ENCODE peak calls at places on chromosomes 7 and 10, in five cellular contexts. N is stomach, R is A549, G is GM12878, J is tibial nerve. I is an unnamed sample. For H3K4me1, the result is how much of the 10 kb centered on the place peaks cover.

GRCh38 chr10:13993634-13994033 is 337.1 kb downstream of the FRMD4A start:
- DNase-seq in N (no peak), J (no peak), R (no peak), G (no peak), I (no peak)

GRCh38 chr10:13074562-13075451 is 25.2 kb upstream of the OPTN start:
- DNase-seq in J (peak), N (peak), R (peak), G (no peak), I (peak)

GRCh38 chr10:43846187-43846680 is 197.6 kb upstream of the ZNF32 start:
- DNase-seq in J (no peak), R (no peak), N (no peak), G (peak), I (no peak)

GRCh38 chr7:135877799-135878198 is 99.4 kb downstream of the MTPN start:
- DNase-seq in N (no peak), J (no peak), R (no peak), G (peak), I (no peak)

GRCh38 chr7:77867208-77867915 is 68.8 kb downstream of the PHTF2 start:
- DNase-seq in G (no peak), J (no peak), R (peak), N (no peak), I (no peak)

GRCh38 chr10:10870523-10871241 is 147.0 kb upstream of the CELF2 start:
- DNase-seq in G (peak), R (no peak), N (no peak), J (no peak), I (no peak)

GRCh38 chr7:92834661-92835139 is 1.7 kb downstream of the CDK6 start:
- DNase-seq in R (peak), N (peak), J (peak), G (no peak), I (peak)

GRCh38 chr10:124300735-124301134 is 118.0 kb downstream of the OAT start:
- DNase-seq in R (no peak), N (no peak), J (no peak), G (no peak), I (peak)

GRCh38 chr7:149598721-149599308 is 101.2 kb upstream of the ZNF746 start:
- DNase-seq in N (no peak), R (peak), J (no peak), G (no peak), I (no peak)

GRCh38 chr7:98133621-98134266 is 27.1 kb downstream of the LMTK2 start:
- DNase-seq in J (no peak), G (no peak), N (no peak), R (no peak), I (no peak)

GRCh38 chr7:11191574-11192220 is 218.0 kb downstream of the PHF14 start:
- DNase-seq in N (no peak), J (no peak), R (no peak), G (no peak), I (no peak)

GRCh38 chr7:561631-562393 is 42.2 kb upstream of the PDGFA start:
- DNase-seq in R (no peak), J (no peak), G (no peak), N (no peak), I (no peak)

GRCh38 chr7:93949468-93949867 is 27.9 kb downstream of the GNG11 start:
- DNase-seq in G (no peak), N (no peak), R (peak), J (no peak), I (no peak)

GRCh38 chr10:6841746-6842145 is 261.7 kb upstream of the PRKCQ start:
- DNase-seq in J (no peak), R (no peak), N (no peak), G (no peak), I (no peak)

GRCh38 chr10:14879055-14879800 is 562 bp downstream of the SUV39H2 start:
- DNase-seq in G (no peak), R (peak), J (peak), N (no peak), I (no peak)

GRCh38 chr10:90746829-90747228 is 111.0 kb downstream of the HTR7 start:
- DNase-seq in J (no peak), N (no peak), R (no peak), G (no peak), I (no peak)

GRCh38 chr10:79093658-79094411 is 25.1 kb downstream of the ZMIZ1 start:
- DNase-seq in N (peak), J (peak), R (no peak), G (peak), I (peak)

GRCh38 chr7:91082854-91083495 is 181.3 kb upstream of the FZD1 start:
- DNase-seq in J (no peak), R (no peak), N (no peak), G (no peak), I (no peak)

GRCh38 chr10:96359616-96360015 is 814 bp upstream of the OPALIN start:
- DNase-seq in G (no peak), R (no peak), N (no peak), J (no peak), I (no peak)

GRCh38 chr7:133512560-133512959 is 259.7 kb downstream of the EXOC4 start:
- DNase-seq in R (no peak), N (no peak), J (no peak), G (no peak), I (no peak)

GRCh38 chr10:113765910-113766309 is 14.4 kb downstream of the PLEKHS1 start:
- DNase-seq in N (no peak), R (no peak), J (no peak), G (no peak), I (no peak)

GRCh38 chr10:113026679-113027078 is 76.6 kb downstream of the TCF7L2 start:
- DNase-seq in G (no peak), J (no peak), N (no peak), R (no peak), I (no peak)

GRCh38 chr10:15759265-15759664 is 39.5 kb upstream of the ITGA8 start:
- DNase-seq in G (no peak), N (no peak), J (no peak), R (no peak), I (no peak)

GRCh38 chr10:129078322-129078721 is 388.7 kb upstream of the MGMT start:
- DNase-seq in J (no peak), R (no peak), G (no peak), N (no peak), I (no peak)

GRCh38 chr10:97494151-97494550 is 4.1 kb downstream of the MMS19 start:
- DNase-seq in J (no peak), G (no peak), N (no peak), R (no peak), I (no peak)

GRCh38 chr10:34473174-34474059 is 341.7 kb downstream of the PARD3 start:
- DNase-seq in J (no peak), G (no peak), N (no peak), R (no peak), I (no peak)

GRCh38 chr7:103632972-103633371 is 187.0 kb upstream of the SLC26A5 start:
- DNase-seq in N (no peak), G (no peak), J (no peak), R (no peak), I (no peak)

DNA sequence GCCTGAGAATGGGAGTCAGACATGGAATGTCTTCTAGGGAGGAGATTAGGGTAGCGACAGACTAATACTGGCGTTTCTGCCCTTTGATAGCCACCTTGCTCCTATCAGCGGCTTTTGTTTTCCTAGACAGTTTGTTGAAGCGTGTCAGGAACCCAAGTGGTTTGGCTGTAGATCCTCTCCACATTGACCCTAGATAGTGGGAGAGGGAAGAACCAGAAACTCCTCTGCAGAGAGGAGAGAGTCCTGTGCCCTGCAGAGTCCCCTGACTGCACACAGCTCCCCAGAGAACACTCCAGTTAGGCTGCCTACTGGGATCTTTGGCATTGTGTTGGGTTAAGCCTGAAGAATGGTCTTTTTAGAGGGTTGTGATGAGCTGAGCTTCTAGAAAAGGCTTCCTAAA is 2.4 kb downstream of the MEPCE start:
- DNase-seq in R (no peak), G (no peak), J (no peak), N (no peak), I (no peak)
- H3K4me3 ChIP-seq in R (no peak), G (peak), J (no peak), N (peak), I (no peak)

GRCh38 chr10:121307411-121307980 is 290.7 kb downstream of the FGFR2 start:
- DNase-seq in G (no peak), J (no peak), N (no peak), R (no peak), I (no peak)
- H3K4me1 ChIP-seq in G (under half), J (under half), N (under half), R (under half), I (under half)

GRCh38 chr7:140223515-140224221 is 46.9 kb upstream of the KDM7A start:
- DNase-seq in J (no peak), R (no peak), G (no peak), N (no peak), I (no peak)
- TF ChIP-seq EP300 in J (no peak), R (no peak), G (no peak), N (no peak), I (no peak)

GRCh38 chr10:121792198-121792597 is 135.6 kb downstream of the ATE1 start:
- DNase-seq in J (no peak), R (no peak), G (no peak), N (no peak), I (no peak)
- H3K4me3 ChIP-seq in J (no peak), R (no peak), G (no peak), N (no peak), I (no peak)

GRCh38 chr7:28128608-28129007 is 52.0 kb downstream of the JAZF1 start:
- DNase-seq in J (no peak), G (no peak), R (no peak), N (no peak), I (no peak)

GRCh38 chr7:28125381-28126046 is 55.1 kb downstream of the JAZF1 start:
- DNase-seq in N (no peak), R (no peak), J (peak), G (no peak), I (no peak)

GRCh38 chr7:28126047-28127041 is 54.3 kb downstream of the JAZF1 start:
- DNase-seq in N (no peak), J (peak), R (no peak), G (no peak), I (no peak)

GRCh38 chr7:28124413-28124812 is 56.2 kb downstream of the JAZF1 start:
- DNase-seq in G (no peak), R (no peak), J (no peak), N (no peak), I (no peak)

GRCh38 chr7:28123752-28124151 is 56.8 kb downstream of the JAZF1 start:
- DNase-seq in J (no peak), R (no peak), N (no peak), G (no peak), I (no peak)
- H3K4me1 ChIP-seq in J (under half), R (under half), N (under half), G (under half), I (under half)

GRCh38 chr10:95266674-95267095 is 24.1 kb downstream of the PDLIM1 start:
- DNase-seq in G (no peak), N (no peak), J (no peak), R (peak), I (no peak)
- TF ChIP-seq EP300 in G (peak), N (no peak), J (no peak), R (no peak), I (no peak)

GRCh38 chr7:25029075-25029474 is 49.1 kb upstream of the OSBPL3 start:
- DNase-seq in R (no peak), J (no peak), G (no peak), N (no peak), I (no peak)
- H3K4me3 ChIP-seq in R (no peak), J (no peak), G (no peak), N (no peak), I (no peak)

GRCh38 chr7:44095781-44096180 is 8.4 kb upstream of the AEBP1 start:
- DNase-seq in G (no peak), N (no peak), R (no peak), J (no peak), I (no peak)
- H3K4me1 ChIP-seq in G (under half), N (under half), R (under half), J (under half), I (under half)